ENCODE peak calls at places on chromosomes 5 and 9, in nine cellular contexts. W is HCT116, G is sigmoid colon, H is HepG2, T is K562, Y is neural progenitor cell, N is HL-60, V is colonic mucosa, K is heart right ventricle. S is an unnamed sample.
A peak's percentile ranks its signal among the peaks of the same experiment; 100 is the strongest.

GRCh38 chr5:43602456-43602817 is 543 bp upstream of the NNT start:
- DNase-seq in W (no peak), G (peak; percentile 74), H (peak; percentile 30), T (peak; percentile 55), Y (peak; percentile 56), N (no peak), V (peak; percentile 43), K (peak; percentile 22), S (peak; percentile 7)

GRCh38 chr9:95465115-95465514 is 51.7 kb downstream of the PTCH1 start:
- DNase-seq in W (no peak), G (no peak), H (no peak), T (no peak), Y (no peak), N (no peak), V (no peak), K (no peak), S (no peak)

GRCh38 chr9:36189978-36190377 is 743 bp upstream of the CLTA start:
- DNase-seq in W (no peak), G (peak; percentile 53), H (no peak), T (no peak), Y (peak; percentile 40), N (no peak), V (peak; percentile 26), K (no peak), S (no peak)

GRCh38 chr5:172496671-172497371 is 42.5 kb upstream of the SH3PXD2B start:
- DNase-seq in W (no peak), G (peak; percentile 72), H (no peak), T (no peak), Y (no peak), N (no peak), V (peak; percentile 19), K (peak; percentile 73), S (no peak)

GRCh38 chr5:3325811-3326568 is 269.6 kb upstream of the IRX1 start:
- DNase-seq in W (no peak), G (no peak), H (no peak), T (no peak), Y (no peak), N (no peak), V (no peak), K (no peak), S (no peak)

GRCh38 chr5:53019320-53019719 is 30.2 kb downstream of the ITGA2 start:
- DNase-seq in W (peak; percentile 33), G (no peak), H (peak; percentile 86), T (peak; percentile 27), Y (no peak), N (no peak), V (no peak), K (no peak), S (no peak)

GRCh38 chr5:104800440-104801048 is 1238.0 kb upstream of the NUDT12 start:
- DNase-seq in W (peak; percentile 3), G (no peak), H (peak; percentile 26), T (peak; percentile 4), Y (peak; percentile 21), N (peak; percentile 22), V (no peak), K (no peak), S (no peak)

GRCh38 chr9:5622019-5622418 is 6.9 kb upstream of the RIC1 start:
- DNase-seq in W (no peak), G (no peak), H (no peak), T (no peak), Y (no peak), N (no peak), V (no peak), K (no peak), S (no peak)

GRCh38 chr9:114775981-114776380 is 29.9 kb downstream of the TNFSF15 start:
- DNase-seq in W (no peak), G (no peak), H (no peak), T (no peak), Y (no peak), N (no peak), V (no peak), K (no peak), S (no peak)

GRCh38 chr9:114777841-114778240 is 28.0 kb downstream of the TNFSF15 start:
- DNase-seq in W (no peak), G (no peak), H (no peak), T (no peak), Y (no peak), N (no peak), V (no peak), K (no peak), S (peak; percentile 32)

GRCh38 chr9:114776683-114777399 is 29.0 kb downstream of the TNFSF15 start:
- DNase-seq in W (no peak), G (no peak), H (no peak), T (no peak), Y (no peak), N (no peak), V (no peak), K (no peak), S (no peak)

GRCh38 chr9:114782586-114782985 is 23.3 kb downstream of the TNFSF15 start:
- DNase-seq in W (no peak), G (no peak), H (no peak), T (no peak), Y (no peak), N (no peak), V (no peak), K (no peak), S (no peak)

DNA sequence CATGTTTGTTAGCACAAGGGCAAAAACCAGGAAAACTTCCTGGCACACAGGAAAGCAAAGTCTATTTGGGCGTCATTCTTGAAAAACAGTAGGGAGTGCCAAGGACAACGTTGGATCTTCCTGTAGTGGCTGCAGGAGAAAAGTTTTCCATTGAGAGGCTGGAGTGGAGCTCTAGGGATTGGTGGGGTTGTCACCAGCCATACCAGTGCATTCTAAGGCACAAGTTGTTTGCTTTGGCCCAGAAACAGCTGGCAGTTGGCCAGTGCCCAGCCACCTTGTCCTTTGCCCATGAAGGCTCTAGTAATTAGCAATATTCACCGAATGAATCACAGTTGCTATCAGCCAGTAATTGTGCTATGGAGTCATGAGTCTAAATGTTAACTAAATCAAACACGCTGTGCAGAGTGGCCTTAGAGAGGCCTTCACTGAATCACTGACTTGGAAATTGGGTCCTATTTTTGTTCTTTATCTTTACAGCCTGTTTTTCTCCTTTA is 26.4 kb downstream of the TNFSF15 start:
- DNase-seq in W (peak; percentile 22), G (no peak), H (no peak), T (no peak), Y (no peak), N (no peak), V (peak; percentile 95), K (peak; percentile 27), S (no peak)
- H3K27ac ChIP-seq in W (no peak overlapping the region), G (no peak overlapping the region), H (no peak overlapping the region), T (no peak overlapping the region), Y (no peak overlapping the region), N (no peak overlapping the region), V (peak overlapping the region; percentile 39), K (no peak overlapping the region), S (no peak overlapping the region)

GRCh38 chr5:136079195-136079985 is 50.6 kb downstream of the TGFBI start:
- DNase-seq in W (no peak), G (no peak), H (no peak), T (no peak), Y (peak; percentile 39), N (no peak), V (no peak), K (no peak), S (no peak)

GRCh38 chr5:136075339-136075885 is 46.6 kb downstream of the TGFBI start:
- DNase-seq in W (no peak), G (no peak), H (no peak), T (no peak), Y (no peak), N (no peak), V (no peak), K (no peak), S (no peak)

GRCh38 chr5:136080113-136080482 is 51.3 kb downstream of the TGFBI start:
- DNase-seq in W (no peak), G (no peak), H (no peak), T (no peak), Y (peak; percentile 17), N (no peak), V (peak; percentile 49), K (no peak), S (no peak)

GRCh38 chr5:136073714-136074113 is 44.9 kb downstream of the TGFBI start:
- DNase-seq in W (no peak), G (no peak), H (no peak), T (no peak), Y (no peak), N (no peak), V (no peak), K (no peak), S (no peak)

GRCh38 chr5:136077046-136077445 is 48.3 kb downstream of the TGFBI start:
- DNase-seq in W (no peak), G (no peak), H (no peak), T (no peak), Y (no peak), N (no peak), V (peak; percentile 9), K (no peak), S (no peak)
- TF ChIP-seq CTCF in W (no peak), G (no peak), H (no peak), T (no peak), Y (no peak), N (no peak), V (no peak), K (no peak), S (no peak)

GRCh38 chr5:54049963-54050362 is 260.4 kb downstream of the ARL15 start:
- DNase-seq in W (no peak), G (no peak), H (no peak), T (no peak), Y (no peak), N (no peak), V (no peak), K (no peak), S (no peak)

GRCh38 chr5:54045077-54045792 is 265.1 kb downstream of the ARL15 start:
- DNase-seq in W (no peak), G (no peak), H (peak; percentile 8), T (no peak), Y (no peak), N (no peak), V (no peak), K (no peak), S (no peak)

GRCh38 chr5:54049144-54049543 is 261.2 kb downstream of the ARL15 start:
- DNase-seq in W (no peak), G (no peak), H (no peak), T (no peak), Y (no peak), N (no peak), V (no peak), K (no peak), S (no peak)
- H3K27ac ChIP-seq in W (no peak overlapping the region), G (no peak overlapping the region), H (no peak overlapping the region), T (no peak overlapping the region), Y (no peak overlapping the region), N (no peak overlapping the region), V (no peak overlapping the region), K (no peak overlapping the region), S (no peak overlapping the region)

GRCh38 chr5:157362982-157363381 is 97.0 kb upstream of the NIPAL4 start:
- DNase-seq in W (no peak), G (no peak), H (no peak), T (no peak), Y (no peak), N (no peak), V (no peak), K (no peak), S (no peak)

GRCh38 chr5:157369507-157369906 is 90.5 kb upstream of the NIPAL4 start:
- DNase-seq in W (no peak), G (no peak), H (no peak), T (no peak), Y (no peak), N (no peak), V (no peak), K (no peak), S (no peak)

GRCh38 chr5:157365732-157366131 is 94.3 kb upstream of the NIPAL4 start:
- DNase-seq in W (no peak), G (no peak), H (no peak), T (no peak), Y (no peak), N (no peak), V (no peak), K (no peak), S (no peak)

GRCh38 chr5:157370967-157371366 is 89.0 kb upstream of the NIPAL4 start:
- DNase-seq in W (no peak), G (peak; percentile 71), H (no peak), T (no peak), Y (peak; percentile 70), N (no peak), V (no peak), K (no peak), S (no peak)

DNA sequence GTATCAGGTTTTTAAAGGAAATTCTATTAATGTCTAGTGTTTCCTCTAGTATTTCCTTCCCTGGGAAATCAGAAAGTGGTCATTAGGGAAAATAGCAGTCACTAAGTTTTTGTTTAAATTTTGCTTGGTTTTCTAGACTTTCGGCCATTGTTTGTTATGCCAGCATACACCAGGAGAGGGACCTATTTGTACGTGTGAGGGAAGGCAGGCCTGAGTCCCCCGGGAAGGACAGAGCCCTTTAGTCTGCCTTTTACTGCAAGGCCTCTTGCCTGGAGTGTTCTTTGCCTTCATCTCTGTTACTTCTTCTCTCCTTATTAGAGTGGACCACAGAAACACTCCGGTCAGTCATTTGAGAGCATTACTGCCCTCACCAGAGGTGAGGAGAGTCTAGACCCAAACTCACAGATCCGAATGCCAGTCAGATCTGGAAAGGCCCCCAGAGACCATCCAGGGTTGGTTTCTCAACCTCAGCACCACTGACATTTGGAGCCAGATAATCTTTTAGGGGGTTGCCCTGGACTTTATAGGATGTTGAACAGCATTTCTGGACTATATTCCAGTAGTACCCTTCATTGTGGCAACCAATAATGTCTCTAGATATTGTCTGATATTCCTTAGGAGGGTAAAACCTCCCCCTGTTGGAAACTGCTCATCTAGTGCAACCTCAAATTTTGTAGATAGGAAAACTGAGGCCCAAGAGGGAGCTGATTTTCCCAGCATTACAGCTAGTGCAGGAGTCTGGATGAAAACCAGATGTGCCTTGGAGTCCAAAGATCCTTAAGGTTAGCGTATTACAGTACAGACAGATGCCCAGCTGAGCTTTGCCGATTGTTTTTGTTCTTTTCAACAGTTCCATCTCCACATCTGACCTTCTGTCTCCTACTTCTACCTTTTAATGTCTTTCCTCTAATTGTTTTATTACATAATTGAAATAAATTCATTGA is 93.0 kb upstream of the NIPAL4 start:
- DNase-seq in W (no peak), G (peak; percentile 82), H (peak; percentile 28), T (peak; percentile 39), Y (peak; percentile 72), N (no peak), V (no peak), K (peak; percentile 28), S (no peak)
- TF ChIP-seq CTCF in W (peak; percentile 82), G (peak; percentile 71), H (peak; percentile 65), T (peak; percentile 57), Y (peak; percentile 76), N (no peak), V (peak; percentile 23), K (peak; percentile 56), S (no peak)

S was measured in CD4-positive, alpha-beta T cell.